ENCODE peak calls at places on chromosomes 4 and X, in ten cellular contexts. D is A549; J is neuronal stem cell; L is heart right ventricle; P is tibial nerve; I is H1; F is mesendoderm; E is ovary; V is effector memory CD4-positive, alpha-beta T cell; T is sigmoid colon. H is an unnamed sample. For H3K4me1, the result is how much of the 10 kb centered on the place peaks cover.

GRCh38 chr4:186820371-186820990 is 96.8 kb upstream of the FAT1 start:
- DNase-seq in T (peak), L (peak), F (no peak), V (no peak), J (no peak), P (no peak), E (peak), D (no peak), I (no peak), H (no peak)

GRCh38 chr4:123291329-123291728 is 105.3 kb upstream of the SPRY1 start:
- DNase-seq in T (no peak), J (no peak), F (no peak), D (peak), I (no peak), V (no peak), P (no peak), E (no peak), L (no peak), H (no peak)

GRCh38 chrX:49767231-49767630 is 61.9 kb upstream of the PAGE4 start:
- DNase-seq in I (no peak), J (no peak), D (no peak), T (no peak), F (no peak), L (no peak), P (no peak), V (no peak), E (no peak), H (no peak)

GRCh38 chrX:104833401-104833800 is 267.4 kb downstream of the IL1RAPL2 start:
- DNase-seq in L (no peak), E (no peak), I (no peak), T (no peak), P (no peak), D (no peak), V (no peak), J (no peak), F (no peak), H (no peak)

GRCh38 chrX:132219343-132219768 is at the start of gene RAP2C:
- DNase-seq in F (peak), P (peak), I (peak), L (peak), V (peak), T (peak), D (peak), J (peak), E (peak), H (peak)

GRCh38 chr4:31088600-31089230 is 368.5 kb downstream of the PCDH7 start:
- DNase-seq in L (peak), D (no peak), T (no peak), P (no peak), I (no peak), J (no peak), V (no peak), E (no peak), F (no peak), H (no peak)

GRCh38 chr4:142893012-142893411 is 46.9 kb upstream of the INPP4B start:
- DNase-seq in T (no peak), E (no peak), F (no peak), V (no peak), I (no peak), L (no peak), P (no peak), J (no peak), D (no peak), H (no peak)

GRCh38 chrX:118807151-118808017 is 16.2 kb upstream of the ZCCHC12 start:
- DNase-seq in V (no peak), I (no peak), L (peak), F (peak), E (peak), J (peak), D (peak), T (no peak), P (no peak), H (no peak)

GRCh38 chr4:185282968-185283367 is 73.6 kb downstream of the SNX25 start:
- DNase-seq in E (no peak), I (no peak), J (no peak), V (no peak), L (no peak), F (peak), P (no peak), D (peak), T (no peak), H (peak)

GRCh38 chrX:12890467-12890866 is 16.0 kb upstream of the TLR8 start:
- DNase-seq in J (no peak), I (no peak), D (no peak), F (no peak), V (no peak), T (no peak), P (no peak), E (no peak), L (no peak), H (no peak)

GRCh38 chr4:181569553-181569952 is 673.6 kb upstream of the TENM3 start:
- DNase-seq in E (no peak), I (no peak), F (peak), J (no peak), V (no peak), L (no peak), D (peak), P (no peak), T (no peak), H (no peak)

GRCh38 chr4:15368906-15369305 is 58.9 kb upstream of the C1QTNF7 start:
- DNase-seq in F (no peak), P (no peak), V (no peak), J (no peak), L (no peak), E (no peak), I (no peak), D (no peak), T (no peak), H (no peak)

GRCh38 chrX:150766351-150767044 is 73.3 kb downstream of the MTMR1 start:
- DNase-seq in I (no peak), D (peak), T (no peak), F (peak), L (no peak), E (no peak), P (no peak), V (no peak), J (no peak), H (no peak)

GRCh38 chr4:112118742-112119357 is 26.4 kb upstream of the FAM241A start:
- DNase-seq in V (no peak), T (no peak), I (no peak), F (no peak), E (no peak), P (no peak), D (no peak), L (no peak), J (no peak), H (no peak)

GRCh38 chr4:680565-680930 is 6.2 kb downstream of the MYL5 start:
- DNase-seq in I (no peak), V (no peak), P (no peak), L (no peak), J (no peak), E (no peak), T (peak), F (no peak), D (no peak), H (no peak)

GRCh38 chrX:51496501-51497291 is at the start of gene NUDT11:
- DNase-seq in J (peak), P (peak), D (peak), V (no peak), F (peak), E (peak), L (peak), T (peak), I (no peak), H (peak)

GRCh38 chr4:57373971-57374370 is 263.8 kb upstream of the IGFBP7 start:
- DNase-seq in E (no peak), D (no peak), P (no peak), J (no peak), L (no peak), F (no peak), T (no peak), V (no peak), I (no peak), H (no peak)

GRCh38 chr4:186657766-186658165 is 65.9 kb downstream of the FAT1 start:
- DNase-seq in V (no peak), L (no peak), D (no peak), F (peak), T (no peak), I (no peak), J (no peak), E (no peak), P (no peak), H (no peak)

GRCh38 chr4:134762053-134762452 is 560.5 kb upstream of the PABPC4L start:
- DNase-seq in E (no peak), T (no peak), L (no peak), V (no peak), P (no peak), D (no peak), I (no peak), J (no peak), F (peak), H (no peak)

GRCh38 chr4:111718763-111719537 is 426.3 kb upstream of the FAM241A start:
- DNase-seq in L (no peak), V (no peak), E (no peak), I (no peak), D (no peak), F (no peak), J (no peak), T (no peak), P (no peak), H (no peak)

GRCh38 chrX:154735695-154736393 is 15.0 kb downstream of the GAB3 start:
- DNase-seq in T (peak), L (peak), V (no peak), E (peak), I (no peak), P (no peak), F (no peak), J (no peak), D (peak), H (peak)

GRCh38 chrX:98605941-98606340 is 1722.2 kb downstream of the RPA4 start:
- DNase-seq in I (no peak), T (no peak), J (no peak), L (no peak), E (no peak), F (no peak), P (no peak), D (no peak), V (no peak), H (no peak)

GRCh38 chr4:184825394-184826314 is at the start of gene ACSL1:
- DNase-seq in V (peak), I (no peak), P (peak), J (peak), T (peak), D (peak), F (peak), L (peak), E (peak), H (peak)

GRCh38 chrX:149758068-149758714 is 15.7 kb upstream of the HSFX1 start:
- DNase-seq in J (no peak), L (no peak), I (no peak), F (no peak), D (no peak), V (no peak), E (no peak), P (no peak), T (no peak), H (no peak)

GRCh38 chr4:107956011-107956410 is 24.7 kb downstream of the CYP2U1 start:
- DNase-seq in E (no peak), P (no peak), I (no peak), V (no peak), L (no peak), T (no peak), J (no peak), F (no peak), D (no peak), H (no peak)

GRCh38 chrX:22081475-22082092 is 49.5 kb downstream of the PHEX start:
- DNase-seq in T (peak), D (peak), V (peak), P (peak), E (no peak), L (peak), F (peak), I (peak), J (peak), H (peak)

GRCh38 chrX:4240541-4241194 is 527.2 kb upstream of the PRKX start:
- DNase-seq in J (no peak), T (no peak), L (no peak), I (no peak), F (no peak), V (no peak), P (no peak), D (peak), E (no peak), H (no peak)

GRCh38 chr4:74671074-74671698 is 123.1 kb downstream of the BTC start:
- DNase-seq in L (peak), P (no peak), E (no peak), D (peak), V (no peak), I (peak), F (peak), J (peak), T (no peak), H (peak)

GRCh38 chr4:41882622-41883347 is 52.4 kb upstream of the TMEM33 start:
- DNase-seq in D (peak), L (peak), E (peak), J (no peak), P (no peak), V (no peak), I (no peak), F (peak), T (no peak), H (no peak)

GRCh38 chr4:140884431-140885058 is 128.4 kb upstream of the TBC1D9 start:
- DNase-seq in E (no peak), F (peak), V (no peak), D (peak), P (no peak), I (peak), J (peak), L (peak), T (peak), H (peak)

GRCh38 chrX:101051153-101051548 is 760 bp downstream of the TRMT2B start:
- DNase-seq in F (no peak), V (no peak), J (no peak), D (no peak), I (peak), L (no peak), E (peak), T (peak), P (no peak), H (no peak)

GRCh38 chr4:116070283-116070682 is 956.9 kb upstream of the NDST4 start:
- DNase-seq in V (no peak), T (no peak), J (no peak), I (no peak), E (no peak), P (no peak), L (no peak), F (no peak), D (no peak), H (no peak)

GRCh38 chr4:53089940-53090729 is 228.0 kb downstream of the RASL11B start:
- DNase-seq in E (no peak), F (no peak), I (no peak), P (no peak), T (no peak), J (no peak), V (no peak), D (no peak), L (no peak), H (no peak)

GRCh38 chrX:63417649-63418048 is 66.5 kb upstream of the SPIN4 start:
- DNase-seq in F (no peak), T (no peak), J (no peak), E (no peak), I (no peak), L (no peak), V (no peak), P (no peak), D (no peak), H (no peak)

GRCh38 chr4:112515278-112516075 is 503 bp downstream of the NEUROG2 start:
- DNase-seq in P (no peak), D (peak), F (peak), E (no peak), L (no peak), I (no peak), V (no peak), T (no peak), J (peak), H (no peak)

GRCh38 chr4:792729-793108 is 33.2 kb downstream of the CPLX1 start:
- DNase-seq in D (no peak), J (no peak), E (no peak), I (no peak), V (no peak), L (no peak), P (peak), F (no peak), T (no peak), H (no peak)

GRCh38 chr4:127788517-127788916 is 6.4 kb downstream of the HSPA4L start:
- DNase-seq in T (no peak), J (no peak), D (peak), E (no peak), F (peak), I (no peak), L (no peak), P (no peak), V (no peak), H (no peak)

GRCh38 chr4:1503583-1504471 is 97.6 kb upstream of the NKX1-1 start:
- DNase-seq in F (peak), P (peak), E (peak), D (peak), T (peak), I (no peak), V (no peak), L (no peak), J (no peak), H (no peak)

GRCh38 chrX:13638826-13639225 is 14.1 kb upstream of the TCEANC start:
- DNase-seq in F (no peak), P (no peak), V (no peak), J (no peak), T (no peak), E (no peak), I (no peak), L (no peak), D (peak), H (no peak)

GRCh38 chr4:99664703-99665102 is 7.1 kb upstream of the C4orf54 start:
- DNase-seq in I (no peak), J (no peak), D (no peak), P (no peak), F (no peak), E (no peak), V (no peak), L (no peak), T (no peak), H (no peak)

DNA sequence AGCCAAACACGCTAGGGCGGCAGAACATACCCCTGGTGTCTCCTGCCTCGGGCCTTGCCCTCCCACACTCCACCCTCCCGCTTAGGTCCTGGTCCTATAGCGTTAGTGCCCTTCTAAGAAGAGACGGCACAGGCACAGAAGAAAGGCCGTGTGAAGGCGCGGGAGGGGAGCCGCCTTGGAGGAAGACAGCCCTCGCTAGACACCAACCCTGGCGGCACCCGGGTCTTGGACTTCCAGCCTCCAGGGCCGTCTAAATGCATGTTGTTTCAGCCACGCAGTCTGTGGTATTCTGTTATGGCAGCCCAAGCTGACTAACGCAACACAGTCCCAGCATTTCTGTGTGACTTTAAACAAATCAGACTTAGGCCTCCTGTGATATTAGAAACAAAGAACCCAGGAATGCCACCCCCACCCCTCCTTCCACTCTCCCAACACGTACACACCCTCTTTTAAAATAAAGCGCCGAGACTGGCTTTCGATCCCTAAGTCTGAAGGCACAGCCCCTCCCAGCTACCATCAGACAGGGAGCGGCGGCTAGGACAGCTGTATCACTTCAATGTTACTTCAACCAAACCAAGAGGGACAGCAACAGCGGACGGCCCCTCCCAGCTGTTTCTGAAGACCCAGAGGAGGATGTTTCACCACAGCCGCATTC is 128.0 kb downstream of the AFAP1 start:
- DNase-seq in T (peak), I (no peak), P (peak), E (peak), J (no peak), L (peak), V (no peak), F (no peak), D (no peak), H (peak)
- H3K27ac ChIP-seq in T (peak), I (no peak), P (peak), E (peak), J (peak), L (peak), V (no peak), F (no peak), D (peak), H (no peak)

DNA sequence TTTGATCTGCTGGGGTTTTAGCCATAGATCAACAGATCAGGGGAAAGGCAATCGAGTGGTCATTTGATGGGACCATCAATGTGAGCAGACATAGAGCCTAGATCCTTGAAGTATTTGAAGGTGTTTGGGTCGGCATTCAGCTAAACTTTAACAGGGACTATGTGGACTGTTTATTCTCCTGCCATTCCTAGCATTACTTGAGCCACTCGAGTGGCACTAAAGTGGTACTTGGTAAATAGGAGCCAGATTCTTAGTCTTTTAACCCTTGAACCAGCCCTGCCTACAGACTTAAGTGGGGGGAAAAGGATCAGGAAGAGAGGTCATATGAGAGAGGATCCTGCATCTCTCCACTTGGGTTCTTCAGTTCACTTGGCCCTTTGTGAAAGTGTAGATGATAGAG is 3.8 kb downstream of the MSN start:
- DNase-seq in F (no peak), L (no peak), I (no peak), D (no peak), P (no peak), E (no peak), T (no peak), V (no peak), J (no peak), H (peak)
- H3K4me3 ChIP-seq in F (no peak), L (peak), I (no peak), D (peak), P (no peak), E (no peak), T (peak), V (peak), J (no peak), H (peak)

DNA sequence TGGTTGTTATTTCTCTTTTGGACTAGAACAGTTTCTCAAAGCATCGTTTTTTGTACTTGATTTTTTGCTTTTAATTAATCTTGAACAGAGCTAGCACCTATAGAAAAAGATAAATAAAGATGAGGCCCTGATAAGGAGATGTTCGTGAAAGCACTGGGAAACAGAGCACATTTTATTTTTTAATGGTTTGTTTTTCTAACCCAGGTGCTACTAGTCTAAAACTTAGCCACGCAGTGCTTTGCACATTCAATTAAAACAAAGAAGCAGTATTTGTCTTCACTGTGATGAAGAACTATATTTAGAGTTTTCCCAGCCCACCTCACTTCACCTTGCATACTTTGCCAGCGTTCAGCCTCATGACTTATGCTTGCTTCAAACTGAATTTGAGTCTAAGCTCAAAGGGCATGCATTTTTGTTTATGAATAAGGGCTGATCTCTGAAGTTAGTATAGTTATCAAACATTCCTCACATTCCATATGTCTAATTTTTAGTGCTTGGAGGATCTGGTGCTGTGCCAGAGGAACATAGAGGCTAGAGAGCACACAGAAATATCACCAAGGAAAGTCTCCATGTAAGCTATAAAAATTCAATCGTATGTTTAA is 76.7 kb downstream of the WWC2 start:
- DNase-seq in L (no peak), F (no peak), D (peak), P (no peak), V (no peak), E (no peak), J (no peak), T (no peak), I (no peak), H (no peak)
- H3K4me1 ChIP-seq in L (under half), F (under half), D (half or more), P (under half), V (under half), E (under half), J (under half), T (under half), I (under half), H (under half)

GRCh38 chr4:76188557-76188956 is 25.1 kb downstream of the SCARB2 start:
- DNase-seq in E (no peak), L (no peak), I (no peak), F (peak), V (no peak), D (no peak), J (no peak), T (no peak), P (no peak), H (no peak)
- H3K27ac ChIP-seq in E (no peak), L (no peak), I (no peak), F (no peak), V (no peak), D (no peak), J (no peak), T (peak), P (no peak), H (no peak)

H was measured in lung.